ENCODE peak calls at places on chromosome 6, in six cellular contexts. C, W, G, Q, F and Y are unnamed samples.

GRCh38 chr6:47033029-47033796 is 8.9 kb downstream of the ADGRF1 start:
- DNase-seq in C (no peak), W (no peak), G (no peak), Q (no peak), F (no peak), Y (no peak)

GRCh38 chr6:52227495-52227894 is 16.8 kb downstream of the IL17F start:
- DNase-seq in C (no peak), W (no peak), G (no peak), Q (no peak), F (no peak), Y (no peak)

GRCh38 chr6:44022296-44022661 is 105.0 kb downstream of the MRPL14 start:
- DNase-seq in C (no peak), W (no peak), G (peak; percentile 20), Q (no peak), F (no peak), Y (no peak)

GRCh38 chr6:8195040-8195713 is 92.8 kb upstream of the EEF1E1 start:
- DNase-seq in C (no peak), W (no peak), G (no peak), Q (peak; percentile 9), F (peak; percentile 15), Y (no peak)

GRCh38 chr6:9583946-9584345 is 830.9 kb downstream of the TFAP2A start:
- DNase-seq in C (no peak), W (no peak), G (no peak), Q (no peak), F (no peak), Y (no peak)

GRCh38 chr6:56002336-56002735 is 126.9 kb upstream of the BMP5 start:
- DNase-seq in C (no peak), W (no peak), G (no peak), Q (no peak), F (no peak), Y (no peak)

GRCh38 chr6:32517654-32518445 is 12.2 kb downstream of the HLA-DRB5 start:
- DNase-seq in C (no peak), W (no peak), G (no peak), Q (no peak), F (no peak), Y (no peak)

GRCh38 chr6:77883849-77884248 is 231.0 kb downstream of the MEI4 start:
- DNase-seq in C (no peak), W (no peak), G (no peak), Q (no peak), F (no peak), Y (no peak)

GRCh38 chr6:90701146-90701781 is 114.4 kb upstream of the MAP3K7 start:
- DNase-seq in C (peak; percentile 60), W (no peak), G (no peak), Q (peak; percentile 31), F (peak; percentile 39), Y (no peak)

GRCh38 chr6:109834131-109834530 is 143.0 kb downstream of the FIG4 start:
- DNase-seq in C (no peak), W (no peak), G (no peak), Q (no peak), F (no peak), Y (no peak)

GRCh38 chr6:79084693-79085092 is 6.6 kb upstream of the PHIP start:
- DNase-seq in C (no peak), W (no peak), G (no peak), Q (no peak), F (no peak), Y (no peak)

GRCh38 chr6:130396722-130397121 is 30.9 kb downstream of the TMEM200A start:
- DNase-seq in C (no peak), W (no peak), G (no peak), Q (no peak), F (no peak), Y (no peak)

GRCh38 chr6:148559848-148560433 is 186.9 kb upstream of the UST start:
- DNase-seq in C (peak; percentile 80), W (peak; percentile 5), G (peak; percentile 80), Q (peak; percentile 87), F (peak; percentile 31), Y (peak; percentile 89)

GRCh38 chr6:1995521-1996110 is 249.8 kb downstream of the GMDS start:
- DNase-seq in C (peak; percentile 76), W (no peak), G (no peak), Q (no peak), F (no peak), Y (no peak)

GRCh38 chr6:160174681-160175080 is 53.1 kb downstream of the SLC22A1 start:
- DNase-seq in C (peak; percentile 21), W (no peak), G (no peak), Q (no peak), F (no peak), Y (no peak)

GRCh38 chr6:156719720-156720563 is 57.2 kb upstream of the ARID1B start:
- DNase-seq in C (peak; percentile 97), W (peak; percentile 46), G (peak; percentile 98), Q (peak; percentile 39), F (peak; percentile 69), Y (peak; percentile 94)

GRCh38 chr6:35048031-35048613 is 93.0 kb downstream of the TCP11 start:
- DNase-seq in C (peak; percentile 79), W (no peak), G (peak; percentile 34), Q (no peak), F (peak; percentile 24), Y (no peak)

GRCh38 chr6:3608159-3608558 is 143.4 kb downstream of the PXDC1 start:
- DNase-seq in C (no peak), W (no peak), G (no peak), Q (no peak), F (no peak), Y (no peak)

GRCh38 chr6:35552285-35552917 is 39.7 kb upstream of the TULP1 start:
- DNase-seq in C (peak; percentile 81), W (no peak), G (peak; percentile 66), Q (peak; percentile 57), F (peak; percentile 66), Y (no peak)

GRCh38 chr6:155162682-155163081 is 101.1 kb upstream of the CLDN20 start:
- DNase-seq in C (no peak), W (no peak), G (no peak), Q (no peak), F (no peak), Y (no peak)

GRCh38 chr6:138664740-138665139 is 108.8 kb upstream of the CCDC28A start:
- DNase-seq in C (no peak), W (no peak), G (no peak), Q (no peak), F (no peak), Y (no peak)

GRCh38 chr6:15506066-15506465 is 156.8 kb downstream of the DTNBP1 start:
- DNase-seq in C (no peak), W (no peak), G (no peak), Q (no peak), F (no peak), Y (peak; percentile 39)

GRCh38 chr6:121033091-121033490 is 301.2 kb downstream of the TBC1D32 start:
- DNase-seq in C (no peak), W (no peak), G (no peak), Q (no peak), F (no peak), Y (no peak)

GRCh38 chr6:49733680-49734079 is 10.5 kb downstream of the CRISP3 start:
- DNase-seq in C (no peak), W (no peak), G (no peak), Q (no peak), F (no peak), Y (no peak)

GRCh38 chr6:136546321-136546720 is 3.9 kb downstream of the MAP7 start:
- DNase-seq in C (no peak), W (no peak), G (no peak), Q (no peak), F (no peak), Y (no peak)

GRCh38 chr6:15622045-15622750 is 40.6 kb downstream of the DTNBP1 start:
- DNase-seq in C (no peak), W (no peak), G (no peak), Q (no peak), F (peak; percentile 21), Y (no peak)

GRCh38 chr6:85096976-85097375 is 332.6 kb upstream of the TBX18 start:
- DNase-seq in C (peak; percentile 34), W (no peak), G (no peak), Q (no peak), F (no peak), Y (no peak)

GRCh38 chr6:788058-788457 is 95.1 kb upstream of the EXOC2 start:
- DNase-seq in C (no peak), W (no peak), G (no peak), Q (no peak), F (no peak), Y (no peak)

GRCh38 chr6:157811137-157811475 is 11.9 kb upstream of the SNX9 start:
- DNase-seq in C (no peak), W (no peak), G (no peak), Q (no peak), F (no peak), Y (no peak)

GRCh38 chr6:133764011-133764812 is 124.7 kb upstream of the TCF21 start:
- DNase-seq in C (no peak), W (no peak), G (no peak), Q (no peak), F (peak; percentile 54), Y (no peak)

GRCh38 chr6:17491416-17492142 is 98.2 kb downstream of the CAP2 start:
- DNase-seq in C (no peak), W (no peak), G (no peak), Q (no peak), F (no peak), Y (no peak)

GRCh38 chr6:125784365-125784764 is 6.4 kb upstream of the NCOA7 start:
- DNase-seq in C (no peak), W (no peak), G (no peak), Q (no peak), F (no peak), Y (no peak)

GRCh38 chr6:109453594-109454482 is 1.7 kb downstream of the MICAL1 start:
- DNase-seq in C (peak; percentile 23), W (no peak), G (no peak), Q (no peak), F (no peak), Y (no peak)

GRCh38 chr6:167130712-167131684 is 8.1 kb downstream of the CCR6 start:
- DNase-seq in C (no peak), W (no peak), G (no peak), Q (no peak), F (no peak), Y (no peak)

GRCh38 chr6:72238900-72239299 is 352.6 kb downstream of the RIMS1 start:
- DNase-seq in C (no peak), W (no peak), G (no peak), Q (no peak), F (no peak), Y (no peak)

GRCh38 chr6:2021713-2022125 is 223.7 kb downstream of the GMDS start:
- DNase-seq in C (no peak), W (no peak), G (peak; percentile 87), Q (no peak), F (no peak), Y (peak; percentile 87)

GRCh38 chr6:117550078-117550600 is 52.2 kb downstream of the GOPC start:
- DNase-seq in C (no peak), W (no peak), G (no peak), Q (no peak), F (no peak), Y (no peak)